ENCODE peak calls at places on chromosomes 6 and 20, in four cellular contexts. O, V, T and P are unnamed samples. For H3K36me3 and H3K27me3, the result is how much of the 10 kb centered on the place peaks cover.

GRCh38 chr6:17886891-17887290 is 100.5 kb downstream of the KIF13A start:
- DNase-seq in O (no peak), V (no peak), T (no peak), P (no peak)

GRCh38 chr6:33668914-33669313 is 42.6 kb downstream of the UQCC2 start:
- DNase-seq in O (no peak), V (no peak), T (no peak), P (peak)

GRCh38 chr6:139490482-139490881 is 116.0 kb upstream of the CITED2 start:
- DNase-seq in O (no peak), V (no peak), T (no peak), P (peak)

GRCh38 chr6:73644941-73645591 is 8.7 kb downstream of the SLC17A5 start:
- DNase-seq in O (no peak), V (no peak), T (no peak), P (no peak)

GRCh38 chr20:16537025-16537665 is 36.1 kb downstream of the KIF16B start:
- DNase-seq in O (no peak), V (no peak), T (no peak), P (no peak)

GRCh38 chr6:137775192-137775591 is 91.9 kb upstream of the TNFAIP3 start:
- DNase-seq in O (no peak), V (no peak), T (no peak), P (no peak)

GRCh38 chr6:43942616-43943015 is 172.6 kb downstream of the VEGFA start:
- DNase-seq in O (no peak), V (no peak), T (no peak), P (no peak)

GRCh38 chr6:111253999-111254778 is 166.9 kb downstream of the SLC16A10 start:
- DNase-seq in O (no peak), V (no peak), T (no peak), P (no peak)

GRCh38 chr6:142993977-142994376 is 49.0 kb upstream of the HIVEP2 start:
- DNase-seq in O (no peak), V (no peak), T (no peak), P (no peak)

GRCh38 chr6:21246075-21246474 is 347.5 kb upstream of the SOX4 start:
- DNase-seq in O (no peak), V (no peak), T (no peak), P (no peak)

GRCh38 chr6:90286884-90287488 is 9.7 kb downstream of the BACH2 start:
- DNase-seq in O (peak), V (no peak), T (no peak), P (peak)

GRCh38 chr6:105994522-105995402 is 91.4 kb upstream of the PRDM1 start:
- DNase-seq in O (peak), V (peak), T (peak), P (peak)

GRCh38 chr6:151445482-151445881 is 6.4 kb downstream of the RMND1 start:
- DNase-seq in O (no peak), V (peak), T (no peak), P (no peak)

GRCh38 chr6:169213814-169214520 is 39.7 kb downstream of the THBS2 start:
- DNase-seq in O (peak), V (no peak), T (no peak), P (no peak)

GRCh38 chr6:52130440-52130839 is 43.0 kb upstream of the PKHD1 start:
- DNase-seq in O (no peak), V (peak), T (no peak), P (no peak)

GRCh38 chr6:140344149-140344913 is 969.9 kb upstream of the CITED2 start:
- DNase-seq in O (no peak), V (peak), T (no peak), P (no peak)

GRCh38 chr6:150150458-150150820 is 7.6 kb downstream of the PPP1R14C start:
- DNase-seq in O (no peak), V (no peak), T (no peak), P (no peak)

GRCh38 chr20:35603695-35604443 is 11.8 kb upstream of the SPAG4 start:
- DNase-seq in O (no peak), V (no peak), T (no peak), P (no peak)

GRCh38 chr6:56842602-56843475 is 112.1 kb upstream of the BEND6 start:
- DNase-seq in O (peak), V (peak), T (peak), P (no peak)

GRCh38 chr6:33784787-33785186 is 4.1 kb downstream of the LEMD2 start:
- DNase-seq in O (no peak), V (no peak), T (no peak), P (no peak)

GRCh38 chr6:3726421-3726820 is 25.1 kb downstream of the PXDC1 start:
- DNase-seq in O (no peak), V (no peak), T (no peak), P (no peak)

GRCh38 chr6:136550045-136550329 is 235 bp downstream of the MAP7 start:
- DNase-seq in O (no peak), V (peak), T (no peak), P (peak)

GRCh38 chr6:158608221-158608620 is 36.3 kb downstream of the DYNLT1 start:
- DNase-seq in O (no peak), V (no peak), T (no peak), P (no peak)

GRCh38 chr20:40262219-40262618 is 426.8 kb downstream of the MAFB start:
- DNase-seq in O (no peak), V (no peak), T (no peak), P (no peak)

GRCh38 chr6:7650876-7651275 is 60.9 kb downstream of the SNRNP48 start:
- DNase-seq in O (no peak), V (peak), T (no peak), P (no peak)

DNA sequence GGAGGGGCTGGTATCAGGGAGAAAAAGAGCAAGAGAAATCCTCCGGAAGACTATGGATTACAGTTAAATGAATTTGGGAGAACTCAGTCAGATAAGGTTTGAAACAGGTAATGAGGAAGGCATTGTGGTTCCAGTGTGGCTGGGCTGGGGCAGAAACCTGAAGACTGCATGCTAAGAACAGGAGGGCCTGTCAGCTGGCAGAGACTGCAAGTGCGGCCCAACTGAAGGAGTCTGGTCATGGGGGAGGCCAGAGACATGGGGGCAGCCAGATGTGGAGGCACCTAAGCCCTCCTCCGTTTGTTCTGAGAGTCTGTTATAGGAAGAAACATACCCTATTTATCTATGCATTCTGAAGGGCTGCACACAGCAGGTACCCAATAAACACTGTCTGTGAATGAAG is 16.6 kb downstream of the TFB1M start:
- DNase-seq in O (no peak), V (no peak), T (no peak), P (no peak)
- H3K36me3 ChIP-seq in O (under half), V (under half), T (under half), P (under half)

GRCh38 chr20:31700747-31701146 is 21.9 kb downstream of the BCL2L1 start:
- DNase-seq in O (no peak), V (no peak), T (no peak), P (no peak)

GRCh38 chr20:31699801-31700728 is 22.6 kb downstream of the BCL2L1 start:
- DNase-seq in O (no peak), V (no peak), T (no peak), P (no peak)

GRCh38 chr20:31701591-31701990 is 21.1 kb downstream of the BCL2L1 start:
- DNase-seq in O (no peak), V (no peak), T (no peak), P (no peak)

GRCh38 chr20:31698243-31698802 is 24.3 kb downstream of the BCL2L1 start:
- DNase-seq in O (no peak), V (no peak), T (no peak), P (no peak)

GRCh38 chr20:31698803-31699718 is 23.6 kb downstream of the BCL2L1 start:
- DNase-seq in O (peak), V (peak), T (peak), P (no peak)
- H3K4me3 ChIP-seq in O (no peak), V (peak), T (no peak), P (no peak)

GRCh38 chr20:10671221-10671849 is 2.5 kb downstream of the JAG1 start:
- DNase-seq in O (peak), V (peak), T (peak), P (no peak)
- H3K27me3 ChIP-seq in O (under half), V (under half), T (under half), P (under half)

GRCh38 chr6:63579937-63580703 is 7.8 kb downstream of the LOC128125822 start:
- DNase-seq in O (no peak), V (no peak), T (no peak), P (no peak)
- H3K36me3 ChIP-seq in O (under half), V (half or more), T (under half), P (under half)

DNA sequence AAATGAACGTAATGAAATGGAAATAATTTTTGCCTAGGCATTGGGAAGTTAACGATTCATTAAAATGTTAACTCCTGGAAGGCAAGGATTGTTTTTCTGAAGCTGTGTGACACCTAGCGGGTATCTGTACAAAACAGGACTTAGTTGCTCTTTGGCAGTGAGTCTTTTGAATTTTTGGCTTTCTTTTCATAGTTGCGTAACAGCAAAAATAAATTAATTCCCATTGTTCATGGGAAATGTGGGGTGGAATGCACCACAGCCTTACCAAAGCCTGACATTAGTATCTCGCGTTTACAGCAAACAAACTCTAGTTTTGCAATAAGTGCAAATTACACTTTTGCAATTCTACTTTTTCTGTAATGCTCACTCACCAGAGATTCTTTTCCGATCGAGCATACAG is 92.7 kb upstream of the DTNBP1 start:
- DNase-seq in O (no peak), V (peak), T (no peak), P (no peak)
- H3K4me3 ChIP-seq in O (no peak), V (peak), T (no peak), P (no peak)

GRCh38 chr20:62472020-62472342 is 3.8 kb downstream of the GATA5 start:
- DNase-seq in O (no peak), V (no peak), T (no peak), P (no peak)

GRCh38 chr20:62474585-62475026 is 1.2 kb downstream of the GATA5 start:
- DNase-seq in O (no peak), V (no peak), T (no peak), P (no peak)

GRCh38 chr20:62472343-62473199 is 3.2 kb downstream of the GATA5 start:
- DNase-seq in O (no peak), V (no peak), T (no peak), P (no peak)

GRCh38 chr20:62473717-62474584 is 1.8 kb downstream of the GATA5 start:
- DNase-seq in O (no peak), V (no peak), T (no peak), P (no peak)

GRCh38 chr20:62473200-62473585 is 2.6 kb downstream of the GATA5 start:
- DNase-seq in O (no peak), V (no peak), T (no peak), P (no peak)
- H3K27me3 ChIP-seq in O (under half), V (half or more), T (under half), P (under half)

DNA sequence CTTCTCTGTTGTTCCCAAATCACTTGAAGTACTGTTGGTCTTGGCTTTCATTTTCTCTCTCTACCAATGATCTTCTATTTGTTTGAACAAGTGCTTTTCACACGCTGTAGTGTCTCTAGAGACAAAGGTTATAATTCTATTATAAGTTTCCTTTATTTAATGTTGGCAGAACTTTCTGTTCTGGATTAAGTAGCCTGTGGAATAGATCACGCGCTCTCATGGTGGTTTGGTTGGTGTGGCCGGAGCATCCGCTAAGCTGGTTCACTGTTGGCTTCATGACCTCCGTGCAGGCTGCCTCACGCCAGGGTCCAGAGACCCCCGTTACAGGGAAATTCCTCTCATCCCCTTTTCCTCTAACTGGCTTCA is 30.9 kb upstream of the KIF25 start:
- DNase-seq in O (no peak), V (no peak), T (no peak), P (no peak)
- H3K36me3 ChIP-seq in O (under half), V (under half), T (under half), P (under half)